ENCODE peak calls at places on chromosomes 16 and 17, in four cellular contexts. I is A549, H is RCC 7860, X is Caki2. Q is an unnamed sample.

GRCh38 chr17:65292430-65292829 is 155.3 kb downstream of the RGS9 start:
- DNase-seq in I (no peak), H (no peak), X (no peak), Q (no peak)

GRCh38 chr17:82536220-82537201 is 17.0 kb downstream of the FOXK2 start:
- DNase-seq in H (no peak), X (peak; percentile 57), I (no peak), Q (no peak)

GRCh38 chr16:54937673-54938350 is 7.1 kb downstream of the IRX5 start:
- DNase-seq in X (no peak), H (no peak), I (no peak), Q (no peak)

GRCh38 chr17:27891841-27892240 is 1.3 kb downstream of the LYRM9 start:
- DNase-seq in X (no peak), H (no peak), I (no peak), Q (no peak)

GRCh38 chr17:70278846-70279465 is 109.6 kb downstream of the KCNJ2 start:
- DNase-seq in X (no peak), H (no peak), I (no peak), Q (no peak)

GRCh38 chr16:79808731-79809130 is 208.2 kb upstream of the MAF start:
- DNase-seq in I (no peak), H (no peak), X (peak; percentile 65), Q (no peak)

GRCh38 chr17:33267279-33267790 is 25.8 kb downstream of the ASIC2 start:
- DNase-seq in I (peak; percentile 71), H (peak; percentile 96), X (peak; percentile 83), Q (no peak)

GRCh38 chr17:3914319-3914685 is 2.0 kb downstream of the P2RX1 start:
- DNase-seq in H (no peak), I (no peak), X (no peak), Q (no peak)

GRCh38 chr17:35709874-35710273 is 21.6 kb upstream of the RASL10B start:
- DNase-seq in X (no peak), H (no peak), I (no peak), Q (no peak)

GRCh38 chr17:16915752-16916556 is 56.0 kb downstream of the TNFRSF13B start:
- DNase-seq in X (no peak), H (peak; percentile 4), I (peak; percentile 67), Q (peak; percentile 86)

GRCh38 chr16:73890524-73891500 is 405.8 kb upstream of the PSMD7 start:
- DNase-seq in H (no peak), X (no peak), I (no peak), Q (no peak)

GRCh38 chr17:29357821-29358232 is 32.3 kb upstream of the TAOK1 start:
- DNase-seq in H (no peak), I (no peak), X (peak; percentile 61), Q (no peak)

GRCh38 chr16:88746511-88746910 is 38.5 kb downstream of the PIEZO1 start:
- DNase-seq in H (no peak), X (no peak), I (no peak), Q (no peak)

GRCh38 chr17:53227514-53227913 is 595.2 kb upstream of the KIF2B start:
- DNase-seq in I (no peak), H (no peak), X (no peak), Q (no peak)

GRCh38 chr17:45235071-45236001 is 13.7 kb downstream of the FMNL1 start:
- DNase-seq in H (peak; percentile 31), X (peak; percentile 43), I (peak; percentile 87), Q (no peak)

GRCh38 chr16:51550785-51551184 is 399.7 kb upstream of the SALL1 start:
- DNase-seq in H (no peak), X (no peak), I (no peak), Q (no peak)

GRCh38 chr16:25783226-25783625 is 91.5 kb downstream of the HS3ST4 start:
- DNase-seq in X (no peak), H (no peak), I (no peak), Q (no peak)

GRCh38 chr16:18932243-18932997 is 6.2 kb upstream of the SMG1 start:
- DNase-seq in X (peak; percentile 54), H (no peak), I (no peak), Q (peak; percentile 39)

GRCh38 chr16:50152807-50153647 is at the start of gene TENT4B:
- DNase-seq in X (peak; percentile 85), I (peak; percentile 89), H (peak; percentile 68), Q (peak; percentile 87)

GRCh38 chr17:55420776-55421178 is 858 bp downstream of the MMD start:
- DNase-seq in I (no peak), H (no peak), X (no peak), Q (no peak)

GRCh38 chr16:381788-382717 is at the start of gene PGAP6:
- DNase-seq in H (no peak), I (no peak), X (no peak), Q (peak; percentile 70)

GRCh38 chr17:68103148-68103547 is 67.6 kb downstream of the KPNA2 start:
- DNase-seq in I (no peak), H (no peak), X (peak; percentile 70), Q (no peak)

GRCh38 chr16:53761967-53762726 is 58.2 kb downstream of the FTO start:
- DNase-seq in X (peak; percentile 83), I (peak; percentile 56), H (no peak), Q (no peak)

GRCh38 chr17:62163847-62164246 is 98.8 kb upstream of the MED13 start:
- DNase-seq in H (no peak), I (no peak), X (peak; percentile 46), Q (no peak)

GRCh38 chr17:56887552-56888467 is 26.0 kb downstream of the TRIM25 start:
- DNase-seq in I (no peak), X (peak; percentile 53), H (peak; percentile 43), Q (no peak)

GRCh38 chr17:32943647-32944191 is 15.8 kb downstream of the TMEM98 start:
- DNase-seq in H (no peak), X (no peak), I (no peak), Q (no peak)

GRCh38 chr16:74053310-74053709 is 243.3 kb upstream of the PSMD7 start:
- DNase-seq in I (no peak), X (no peak), H (no peak), Q (no peak)

GRCh38 chr17:59897090-59897489 is 4.2 kb downstream of the RPS6KB1 start:
- DNase-seq in X (no peak), I (no peak), H (no peak), Q (no peak)

GRCh38 chr17:49510720-49511110 is 15.6 kb downstream of the NGFR start:
- DNase-seq in I (no peak), X (no peak), H (no peak), Q (no peak)

GRCh38 chr16:10931133-10931532 is 11.1 kb downstream of the DEXI start:
- DNase-seq in X (no peak), H (no peak), I (no peak), Q (no peak)

GRCh38 chr16:1688807-1689560 is 10.9 kb downstream of the JPT2 start:
- DNase-seq in H (peak; percentile 96), X (peak; percentile 99), I (peak; percentile 93), Q (peak; percentile 73)

GRCh38 chr17:56699186-56699895 is 105.8 kb downstream of the NOG start:
- DNase-seq in H (peak; percentile 99), I (peak; percentile 97), X (peak; percentile 99), Q (peak; percentile 98)